ENCODE peak calls at places on chromosome 22, in six cellular contexts. N is H9, P is neuronal stem cell, H is IMR-90, O is trophoblast cell, B is H1. I is an unnamed sample.

GRCh38 chr22:43996170-43996980 is 27.7 kb upstream of the PARVB start:
- DNase-seq in H (no peak), B (no peak), O (no peak), P (no peak), N (no peak), I (no peak)

GRCh38 chr22:44721206-44721605 is 19.2 kb downstream of the PRR5 start:
- DNase-seq in H (no peak), P (peak), B (peak), N (no peak), O (no peak), I (no peak)

GRCh38 chr22:49528420-49528720 is 299.3 kb downstream of the BRD1 start:
- DNase-seq in N (no peak), O (no peak), B (no peak), H (no peak), P (no peak), I (no peak)

GRCh38 chr22:37604875-37605274 is 3.8 kb upstream of the GGA1 start:
- DNase-seq in H (no peak), B (no peak), O (no peak), P (no peak), N (no peak), I (no peak)

GRCh38 chr22:43515902-43516301 is 104.1 kb downstream of the MPPED1 start:
- DNase-seq in H (no peak), P (no peak), B (peak), O (no peak), N (peak), I (no peak)

GRCh38 chr22:38031491-38031890 is 25.7 kb upstream of the PICK1 start:
- DNase-seq in O (no peak), H (no peak), B (no peak), P (no peak), N (no peak), I (no peak)

GRCh38 chr22:43829904-43830851 is 18.1 kb upstream of the EFCAB6 start:
- DNase-seq in N (no peak), B (no peak), H (peak), O (no peak), P (no peak), I (no peak)

GRCh38 chr22:50252081-50253045 is 1.3 kb upstream of the HDAC10 start:
- DNase-seq in B (peak), P (peak), N (peak), O (peak), H (peak), I (peak)

GRCh38 chr22:43230983-43231723 is 44.2 kb upstream of the TTLL12 start:
- DNase-seq in B (peak), P (peak), O (peak), H (peak), N (peak), I (peak)

DNA sequence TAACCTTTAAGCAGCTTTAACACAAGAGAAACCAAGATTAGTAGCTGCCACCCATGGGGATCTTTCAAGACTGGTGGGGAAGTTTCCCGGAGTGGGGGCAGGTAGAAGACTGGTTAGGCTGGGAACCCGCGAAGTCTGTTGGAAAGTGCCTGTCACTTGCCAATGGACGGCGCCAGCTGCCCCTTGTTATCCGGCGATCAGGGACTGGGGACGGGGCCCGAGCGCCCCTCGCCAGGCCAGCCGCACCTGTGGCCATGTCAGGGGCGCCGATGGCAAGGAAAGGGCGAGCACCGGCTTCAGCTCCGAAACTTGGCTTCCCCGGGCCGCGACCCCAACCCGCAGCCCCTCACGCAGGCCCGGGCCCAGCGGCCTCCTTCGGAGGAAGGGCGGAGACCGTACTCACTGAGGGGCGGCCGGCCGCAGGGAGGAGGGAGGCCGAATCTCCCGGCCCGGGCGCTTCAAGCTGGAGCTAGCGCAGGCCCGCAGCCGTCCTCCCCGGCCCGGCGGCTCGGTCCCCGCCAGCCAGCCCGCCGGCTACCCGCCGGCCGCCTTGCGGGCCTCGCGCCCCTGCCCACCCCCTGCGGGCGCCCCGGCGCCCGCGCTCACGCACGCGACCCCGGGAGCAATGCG is 539 bp downstream of the EIF4ENIF1 start:
- DNase-seq in H (peak), O (peak), N (peak), P (peak), B (peak), I (peak)
- H2AFZ ChIP-seq in H (peak), O (peak), N (no peak), P (peak), B (no peak), I (peak)

DNA sequence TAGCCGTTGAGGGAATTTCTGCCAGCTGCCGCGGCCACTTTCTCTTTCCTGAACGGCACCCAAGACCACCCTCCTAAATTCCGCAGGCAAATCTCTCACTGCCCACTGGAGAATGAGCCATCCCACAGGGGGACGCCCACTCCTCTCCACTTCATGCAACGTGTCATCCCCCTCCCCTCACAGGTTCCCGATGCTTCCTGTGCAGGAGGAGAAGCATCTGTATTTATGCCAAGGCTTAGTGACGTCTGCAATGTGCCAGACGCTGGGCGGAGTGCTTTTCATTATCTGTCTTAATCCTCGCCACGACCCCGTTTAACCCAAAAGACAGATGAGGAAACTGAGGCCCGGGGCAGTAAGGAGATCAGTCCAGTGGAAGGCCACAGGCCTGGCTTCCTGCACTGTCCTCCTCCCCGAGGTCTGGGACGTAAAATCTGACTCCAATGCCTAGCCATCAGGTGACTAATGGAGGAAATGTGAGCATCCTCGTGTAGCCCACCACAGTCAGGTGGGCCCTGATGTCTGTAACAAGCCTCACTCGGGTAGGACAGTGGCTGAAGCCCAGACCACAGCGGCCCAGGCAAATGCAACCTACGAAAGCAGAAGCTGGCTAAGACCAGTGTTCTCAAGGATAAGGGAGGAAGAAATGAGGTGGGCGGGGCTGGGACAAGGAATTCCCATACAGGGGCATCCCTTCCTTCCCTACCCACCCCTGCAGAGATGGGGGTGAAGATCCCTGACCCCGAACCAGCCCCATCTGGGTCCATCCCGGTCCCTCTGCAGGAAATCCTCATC is 23.1 kb downstream of the MN1 start:
- DNase-seq in O (no peak), H (no peak), P (no peak), B (no peak), N (no peak), I (no peak)
- H2BK5ac ChIP-seq in O (no peak), H (no peak), P (no peak), B (peak), N (no peak), I (no peak)

GRCh38 chr22:23695748-23696325 is 5.0 kb downstream of the RGL4 start:
- DNase-seq in O (no peak), P (no peak), H (no peak), N (no peak), B (no peak), I (no peak)
- H3K9ac ChIP-seq in O (no peak), P (no peak), H (no peak), N (no peak), B (no peak), I (no peak)

GRCh38 chr22:40053460-40053859 is 58.7 kb downstream of the FAM83F start:
- DNase-seq in B (no peak), O (peak), N (no peak), P (no peak), H (no peak), I (no peak)
- H2AFZ ChIP-seq in B (no peak), O (no peak), N (no peak), P (no peak), H (no peak), I (no peak)

DNA sequence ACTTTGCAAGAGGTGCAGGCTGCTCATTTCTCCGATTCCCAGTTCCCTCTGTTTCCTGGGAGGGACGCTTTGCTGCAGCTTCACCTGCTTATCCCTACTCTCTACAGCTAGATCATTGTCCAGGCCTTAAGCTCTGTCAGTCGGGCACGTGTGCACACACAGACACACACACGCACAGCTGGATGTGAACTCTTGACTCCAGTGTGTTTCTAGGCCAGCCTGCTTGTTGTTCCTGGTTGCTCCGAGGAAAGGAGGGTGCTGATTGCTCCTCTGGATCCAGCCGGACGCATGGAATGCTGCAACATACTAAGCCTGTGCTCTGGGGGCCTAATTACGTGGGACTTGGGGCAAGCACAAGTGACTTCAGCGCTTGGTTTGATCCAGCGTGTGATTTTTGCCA is 19.7 kb downstream of the ZNRF3 start:
- DNase-seq in H (no peak), P (no peak), B (no peak), O (no peak), N (no peak), I (no peak)
- H2BK5ac ChIP-seq in H (no peak), P (no peak), B (peak), O (peak), N (no peak), I (no peak)

GRCh38 chr22:20022231-20023069 is 1.5 kb downstream of the TANGO2 start:
- DNase-seq in H (no peak), N (no peak), B (no peak), O (no peak), P (no peak), I (no peak)
- H3K9ac ChIP-seq in H (peak), N (no peak), B (no peak), O (no peak), P (peak), I (peak)

GRCh38 chr22:19731361-19731725 is 8.0 kb downstream of the GP1BB start:
- DNase-seq in B (no peak), P (no peak), O (no peak), N (no peak), H (no peak), I (no peak)

GRCh38 chr22:19728836-19729235 is 5.5 kb downstream of the GP1BB start:
- DNase-seq in B (no peak), P (no peak), H (no peak), N (no peak), O (no peak), I (no peak)

GRCh38 chr22:19730662-19731360 is 7.5 kb downstream of the GP1BB start:
- DNase-seq in O (peak), H (peak), B (peak), N (peak), P (peak), I (peak)

GRCh38 chr22:19729507-19729906 is 6.2 kb downstream of the GP1BB start:
- DNase-seq in H (no peak), P (no peak), B (no peak), N (no peak), O (no peak), I (no peak)

GRCh38 chr22:19730141-19730661 is 6.9 kb downstream of the GP1BB start:
- DNase-seq in O (no peak), P (no peak), H (no peak), B (peak), N (no peak), I (no peak)
- H2AFZ ChIP-seq in O (no peak), P (peak), H (peak), B (no peak), N (no peak), I (peak)